ENCODE peak calls at places on chromosomes 2 and 18, in seven cellular contexts. One of them, this sample, is unnamed.

GRCh38 chr2:216575465-216575864 is 57.8 kb upstream of the IGFBP2 start:
- DNase-seq in K562: no peak
- DNase-seq in GM12878: no peak
- DNase-seq in HepG2: no peak
- DNase-seq in H1: no peak
- DNase-seq in HCT116: no peak
- DNase-seq in SK-N-SH: no peak
- DNase-seq in this sample: no peak

GRCh38 chr18:63679820-63680606 is 18.3 kb upstream of the SERPINB3 start:
- DNase-seq in K562: no peak
- DNase-seq in GM12878: no peak
- DNase-seq in HepG2: no peak
- DNase-seq in H1: no peak
- DNase-seq in HCT116: no peak
- DNase-seq in SK-N-SH: no peak
- DNase-seq in this sample: no peak

GRCh38 chr2:38407111-38407682 is 30.1 kb upstream of the ATL2 start:
- DNase-seq in K562: no peak
- DNase-seq in GM12878: no peak
- DNase-seq in HepG2: peak; percentile 86
- DNase-seq in H1: no peak
- DNase-seq in HCT116: no peak
- DNase-seq in SK-N-SH: no peak
- DNase-seq in this sample: no peak

GRCh38 chr18:26650310-26651285 is 102.2 kb upstream of the KCTD1 start:
- DNase-seq in K562: no peak
- DNase-seq in GM12878: no peak
- DNase-seq in HepG2: no peak
- DNase-seq in H1: no peak
- DNase-seq in HCT116: no peak
- DNase-seq in SK-N-SH: no peak
- DNase-seq in this sample: no peak

GRCh38 chr2:230668939-230669303 is 43.7 kb upstream of the CAB39 start:
- DNase-seq in K562: no peak
- DNase-seq in GM12878: peak; percentile 65
- DNase-seq in HepG2: no peak
- DNase-seq in H1: no peak
- DNase-seq in HCT116: no peak
- DNase-seq in SK-N-SH: no peak
- DNase-seq in this sample: no peak

GRCh38 chr2:122105885-122106221 is 350.4 kb downstream of the TSN start:
- DNase-seq in K562: no peak
- DNase-seq in GM12878: no peak
- DNase-seq in HepG2: no peak
- DNase-seq in H1: no peak
- DNase-seq in HCT116: no peak
- DNase-seq in SK-N-SH: no peak
- DNase-seq in this sample: no peak

GRCh38 chr2:121949271-121949670 is 193.8 kb downstream of the TSN start:
- DNase-seq in K562: no peak
- DNase-seq in GM12878: no peak
- DNase-seq in HepG2: no peak
- DNase-seq in H1: no peak
- DNase-seq in HCT116: no peak
- DNase-seq in SK-N-SH: no peak
- DNase-seq in this sample: no peak

GRCh38 chr2:3432067-3432466 is 52.6 kb downstream of the TRAPPC12 start:
- DNase-seq in K562: no peak
- DNase-seq in GM12878: no peak
- DNase-seq in HepG2: no peak
- DNase-seq in H1: no peak
- DNase-seq in HCT116: no peak
- DNase-seq in SK-N-SH: no peak
- DNase-seq in this sample: no peak

GRCh38 chr18:21179590-21180220 is 62.3 kb upstream of the GREB1L start:
- DNase-seq in K562: peak; percentile 68
- DNase-seq in GM12878: peak; percentile 32
- DNase-seq in HepG2: peak; percentile 52
- DNase-seq in H1: no peak
- DNase-seq in HCT116: peak; percentile 58
- DNase-seq in SK-N-SH: peak; percentile 45
- DNase-seq in this sample: no peak

GRCh38 chr18:77634495-77634894 is 384.8 kb downstream of the GALR1 start:
- DNase-seq in K562: no peak
- DNase-seq in GM12878: no peak
- DNase-seq in HepG2: no peak
- DNase-seq in H1: no peak
- DNase-seq in HCT116: no peak
- DNase-seq in SK-N-SH: no peak
- DNase-seq in this sample: no peak

GRCh38 chr2:136135924-136136906 is 18.3 kb upstream of the CXCR4 start:
- DNase-seq in K562: no peak
- DNase-seq in GM12878: no peak
- DNase-seq in HepG2: no peak
- DNase-seq in H1: no peak
- DNase-seq in HCT116: no peak
- DNase-seq in SK-N-SH: no peak
- DNase-seq in this sample: no peak

GRCh38 chr2:24875901-24876300 is 44.1 kb downstream of the ADCY3 start:
- DNase-seq in K562: no peak
- DNase-seq in GM12878: no peak
- DNase-seq in HepG2: no peak
- DNase-seq in H1: no peak
- DNase-seq in HCT116: no peak
- DNase-seq in SK-N-SH: no peak
- DNase-seq in this sample: no peak
- TF ChIP-seq SIN3A in K562: no peak
- TF ChIP-seq SIN3A in GM12878: no peak
- TF ChIP-seq SIN3A in HepG2: no peak
- TF ChIP-seq SIN3A in H1: no peak
- TF ChIP-seq SIN3A in HCT116: no peak
- TF ChIP-seq SIN3A in SK-N-SH: no peak
- TF ChIP-seq SIN3A in this sample: no peak

DNA sequence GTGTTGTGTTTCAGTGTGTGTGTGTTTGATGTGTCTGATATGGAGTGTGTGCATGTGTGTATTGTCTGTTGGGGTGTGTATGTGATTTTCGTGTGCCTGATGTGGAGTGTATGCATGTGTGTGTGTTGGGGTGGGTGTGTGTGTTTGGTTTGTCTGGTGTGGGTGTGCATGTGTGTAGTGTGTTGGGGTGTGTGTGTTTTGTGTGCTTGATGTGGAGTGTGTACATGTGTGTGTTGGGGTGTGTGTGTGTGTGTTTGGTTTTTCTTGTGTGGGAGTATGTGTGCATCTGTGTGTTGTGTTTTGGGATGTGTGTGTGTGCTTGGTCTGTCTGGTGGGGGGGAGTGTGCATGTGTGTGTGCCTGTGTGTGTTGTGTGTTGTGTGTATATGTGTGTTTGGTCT is 247.4 kb upstream of the ST6GAL2 start:
- DNase-seq in K562: no peak
- DNase-seq in GM12878: no peak
- DNase-seq in HepG2: no peak
- DNase-seq in H1: no peak
- DNase-seq in HCT116: no peak
- DNase-seq in SK-N-SH: no peak
- DNase-seq in this sample: no peak
- TF ChIP-seq SIN3A in K562: no peak
- TF ChIP-seq SIN3A in GM12878: no peak
- TF ChIP-seq SIN3A in HepG2: no peak
- TF ChIP-seq SIN3A in H1: no peak
- TF ChIP-seq SIN3A in HCT116: no peak
- TF ChIP-seq SIN3A in SK-N-SH: no peak
- TF ChIP-seq SIN3A in this sample: no peak

DNA sequence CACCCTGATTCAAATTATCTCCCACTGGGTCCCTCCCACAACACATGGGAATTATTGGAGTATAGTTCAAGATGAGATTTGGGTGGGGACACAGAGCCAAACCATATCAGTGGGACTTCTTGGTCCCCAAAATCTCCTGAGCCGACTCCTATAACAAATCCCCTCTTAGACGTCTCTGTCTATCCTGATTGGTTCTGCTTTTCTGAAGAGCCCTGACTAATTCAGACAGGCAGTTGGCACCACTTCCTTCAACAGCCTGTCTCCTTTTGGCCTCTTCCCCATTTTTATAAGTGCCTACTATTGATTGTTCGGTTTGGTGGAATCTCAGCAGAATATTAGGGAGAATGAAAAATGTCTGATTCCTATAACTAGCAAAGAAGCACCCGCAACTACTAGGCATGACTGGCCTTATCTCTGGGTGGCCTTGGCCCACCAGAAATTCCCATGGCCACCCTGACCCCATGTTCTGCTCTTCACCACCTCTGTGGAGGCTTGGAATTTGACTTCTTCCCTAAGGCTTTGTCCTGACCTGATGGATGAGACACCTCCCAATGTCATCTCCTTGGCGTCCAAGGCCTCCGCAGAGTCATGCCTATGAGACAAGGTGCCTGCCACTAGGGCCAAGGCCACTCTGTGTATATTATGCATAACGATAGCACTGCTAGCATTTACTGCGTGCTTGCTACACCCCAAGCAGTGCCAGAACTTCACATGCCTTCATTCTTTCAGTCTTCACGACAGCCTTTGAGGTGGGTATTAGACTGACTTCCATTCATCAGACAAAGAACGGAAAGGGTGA is 218.9 kb upstream of the COPS8 start:
- DNase-seq in K562: no peak
- DNase-seq in GM12878: no peak
- DNase-seq in HepG2: no peak
- DNase-seq in H1: no peak
- DNase-seq in HCT116: no peak
- DNase-seq in SK-N-SH: no peak
- DNase-seq in this sample: no peak
- TF ChIP-seq SIN3A in K562: no peak
- TF ChIP-seq SIN3A in GM12878: no peak
- TF ChIP-seq SIN3A in HepG2: no peak
- TF ChIP-seq SIN3A in H1: no peak
- TF ChIP-seq SIN3A in HCT116: no peak
- TF ChIP-seq SIN3A in SK-N-SH: no peak
- TF ChIP-seq SIN3A in this sample: no peak

GRCh38 chr2:171154348-171154747 is 6.3 kb downstream of the TLK1 start:
- DNase-seq in K562: peak; percentile 60
- DNase-seq in GM12878: no peak
- DNase-seq in HepG2: no peak
- DNase-seq in H1: no peak
- DNase-seq in HCT116: no peak
- DNase-seq in SK-N-SH: no peak
- DNase-seq in this sample: no peak
- TF ChIP-seq SIN3A in K562: no peak
- TF ChIP-seq SIN3A in GM12878: no peak
- TF ChIP-seq SIN3A in HepG2: no peak
- TF ChIP-seq SIN3A in H1: no peak
- TF ChIP-seq SIN3A in HCT116: no peak
- TF ChIP-seq SIN3A in SK-N-SH: no peak
- TF ChIP-seq SIN3A in this sample: no peak

DNA sequence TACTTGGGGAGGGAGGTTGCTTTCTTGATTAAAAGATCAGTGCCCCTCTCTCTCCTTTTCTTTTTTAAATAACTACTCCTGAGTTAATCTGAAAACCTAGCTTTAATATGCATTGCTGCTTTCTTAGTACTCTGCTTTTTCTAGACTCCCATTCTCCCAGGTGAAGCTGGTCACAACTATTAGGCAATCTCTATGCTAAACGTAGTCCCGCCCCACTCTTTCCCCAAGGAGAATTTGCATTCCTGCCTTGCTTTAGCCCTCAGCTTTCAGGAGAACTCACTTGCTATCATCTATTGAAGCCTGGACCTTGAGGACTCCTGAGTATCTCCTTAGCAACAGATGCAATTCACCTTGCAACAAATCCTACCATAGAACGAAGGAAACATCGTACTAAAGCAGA is 72.3 kb upstream of the L3MBTL4 start:
- DNase-seq in K562: no peak
- DNase-seq in GM12878: no peak
- DNase-seq in HepG2: no peak
- DNase-seq in H1: no peak
- DNase-seq in HCT116: no peak
- DNase-seq in SK-N-SH: no peak
- DNase-seq in this sample: no peak
- TF ChIP-seq SIN3A in K562: no peak
- TF ChIP-seq SIN3A in GM12878: no peak
- TF ChIP-seq SIN3A in HepG2: no peak
- TF ChIP-seq SIN3A in H1: no peak
- TF ChIP-seq SIN3A in HCT116: no peak
- TF ChIP-seq SIN3A in SK-N-SH: no peak
- TF ChIP-seq SIN3A in this sample: no peak

GRCh38 chr2:138499684-138500083 is 1.9 kb upstream of the SPOPL start:
- DNase-seq in K562: no peak
- DNase-seq in GM12878: no peak
- DNase-seq in HepG2: no peak
- DNase-seq in H1: no peak
- DNase-seq in HCT116: no peak
- DNase-seq in SK-N-SH: no peak
- DNase-seq in this sample: no peak

GRCh38 chr2:138503087-138503442 is 1.5 kb downstream of the SPOPL start:
- DNase-seq in K562: no peak
- DNase-seq in GM12878: no peak
- DNase-seq in HepG2: no peak
- DNase-seq in H1: no peak
- DNase-seq in HCT116: no peak
- DNase-seq in SK-N-SH: no peak
- DNase-seq in this sample: no peak

GRCh38 chr2:138502253-138503086 is 900 bp downstream of the SPOPL start:
- DNase-seq in K562: peak; percentile 47
- DNase-seq in GM12878: no peak
- DNase-seq in HepG2: peak; percentile 42
- DNase-seq in H1: no peak
- DNase-seq in HCT116: no peak
- DNase-seq in SK-N-SH: peak; percentile 6
- DNase-seq in this sample: no peak

GRCh38 chr2:138500592-138501426 is 761 bp upstream of the SPOPL start:
- DNase-seq in K562: peak; percentile 30
- DNase-seq in GM12878: no peak
- DNase-seq in HepG2: peak; percentile 38
- DNase-seq in H1: no peak
- DNase-seq in HCT116: no peak
- DNase-seq in SK-N-SH: peak; percentile 36
- DNase-seq in this sample: no peak

DNA sequence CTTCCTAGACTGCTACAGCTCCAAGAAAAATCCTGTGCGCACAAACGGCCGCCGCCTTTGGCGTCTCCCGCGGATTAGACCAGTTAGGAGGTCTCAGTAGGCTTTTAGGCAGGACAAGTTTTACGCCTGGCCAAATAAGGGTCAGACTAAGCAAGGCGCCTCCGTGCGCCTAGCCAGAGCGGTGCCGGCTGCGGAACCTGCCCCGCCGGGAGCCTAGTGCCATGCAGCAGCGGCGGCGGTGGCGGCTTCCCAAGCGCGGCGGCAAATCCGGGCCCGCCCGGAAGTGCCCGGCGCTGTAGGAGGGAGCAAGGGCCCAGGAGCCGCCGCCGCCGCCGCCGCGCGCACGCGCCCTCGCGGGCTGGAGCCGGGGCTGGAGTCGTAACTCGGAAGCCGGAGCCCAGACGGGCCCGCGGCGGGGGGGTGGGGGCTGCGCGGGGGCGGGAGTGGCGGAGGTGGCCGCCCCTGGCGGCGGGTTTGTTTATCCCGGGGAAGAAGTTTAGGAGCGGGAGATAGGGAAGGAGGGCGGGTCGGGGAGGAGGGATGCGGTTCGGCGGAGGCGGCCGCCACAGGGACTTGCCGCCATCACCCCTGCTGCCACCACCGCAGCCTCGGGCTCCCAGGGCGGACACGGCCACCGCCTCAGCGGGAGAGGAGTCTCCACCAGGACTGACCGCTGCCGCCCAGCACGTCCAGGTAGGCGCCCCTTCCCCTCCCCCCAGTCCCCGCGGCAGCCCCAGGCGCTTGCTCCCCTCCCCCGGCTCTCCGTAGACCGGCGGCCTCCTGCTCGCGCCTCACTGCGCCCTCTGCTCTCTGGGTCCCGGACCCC is at the start of gene SPOPL:
- DNase-seq in K562: peak; percentile 93
- DNase-seq in GM12878: no peak
- DNase-seq in HepG2: peak; percentile 87
- DNase-seq in H1: peak; percentile 29
- DNase-seq in HCT116: peak; percentile 77
- DNase-seq in SK-N-SH: peak; percentile 98
- DNase-seq in this sample: no peak
- TF ChIP-seq SIN3A in K562: no peak
- TF ChIP-seq SIN3A in GM12878: peak; percentile 9
- TF ChIP-seq SIN3A in HepG2: no peak
- TF ChIP-seq SIN3A in H1: no peak
- TF ChIP-seq SIN3A in HCT116: peak; percentile 79
- TF ChIP-seq SIN3A in SK-N-SH: peak; percentile 4
- TF ChIP-seq SIN3A in this sample: peak; percentile 65